ENCODE peak calls at places on chromosomes 7 and 10, in five cellular contexts. A is HepG2, M is upper lobe of left lung, P is K562, E is GM12878. F is an unnamed sample. For H3K4me1, the result is how much of the 10 kb centered on the place peaks cover.

GRCh38 chr7:16511314-16511713 is 15.3 kb upstream of the LRRC72 start:
- ATAC-seq in A (no peak), M (no peak), P (no peak), E (no peak), F (no peak)

GRCh38 chr7:74343281-74344127 is 54.3 kb downstream of the CLIP2 start:
- ATAC-seq in A (no peak), M (peak), P (peak), E (no peak), F (no peak)

GRCh38 chr10:23412223-23412622 is 26.7 kb upstream of the OTUD1 start:
- ATAC-seq in A (no peak), M (no peak), P (no peak), E (peak), F (no peak)

GRCh38 chr10:90847436-90847835 is 10.4 kb downstream of the HTR7 start:
- ATAC-seq in A (no peak), M (no peak), P (no peak), E (peak), F (no peak)

GRCh38 chr10:79446451-79447020 is 1.1 kb upstream of the ZCCHC24 start:
- ATAC-seq in A (peak), M (no peak), P (peak), E (no peak), F (no peak)

GRCh38 chr10:74208081-74208480 is 57.1 kb downstream of the ADK start:
- ATAC-seq in A (peak), M (peak), P (peak), E (peak), F (no peak)

GRCh38 chr7:115005942-115006341 is 84.0 kb downstream of the MDFIC start:
- ATAC-seq in A (peak), M (no peak), P (no peak), E (no peak), F (no peak)

GRCh38 chr10:49241365-49241764 is 53.2 kb upstream of the TMEM273 start:
- ATAC-seq in A (no peak), M (no peak), P (peak), E (no peak), F (peak)

GRCh38 chr10:6612371-6612770 is 32.3 kb upstream of the PRKCQ start:
- ATAC-seq in A (no peak), M (no peak), P (no peak), E (no peak), F (no peak)

DNA sequence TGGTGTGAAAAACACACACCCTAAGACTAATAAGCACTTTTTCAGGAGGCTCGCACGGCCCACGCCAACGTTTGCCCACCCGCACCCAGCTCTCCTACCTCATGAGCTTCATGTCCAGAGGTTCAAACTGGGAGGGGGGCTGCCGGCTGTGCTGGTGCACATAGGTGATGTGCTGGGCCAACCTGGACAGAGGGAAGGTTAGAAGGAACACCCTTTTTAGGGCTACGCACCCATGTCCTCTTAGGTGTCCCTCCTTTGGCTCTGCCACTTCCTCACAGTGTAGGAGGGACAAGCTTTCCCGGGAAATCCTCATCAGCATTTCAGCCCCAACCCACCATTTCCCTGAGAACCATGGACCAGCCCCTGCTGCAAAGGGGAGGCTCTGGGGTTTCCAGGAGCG is 5.9 kb downstream of the MCM7 start:
- ATAC-seq in A (no peak), M (no peak), P (no peak), E (no peak), F (no peak)
- TF ChIP-seq POLR2AphosphoS5 in A (no peak), M (no peak), P (peak), E (peak), F (no peak)

GRCh38 chr7:128455556-128456254 is at the start of gene HILPDA:
- ATAC-seq in A (peak), M (peak), P (peak), E (peak), F (peak)
- TF ChIP-seq EP300 in A (peak), M (no peak), P (no peak), E (peak), F (no peak)

DNA sequence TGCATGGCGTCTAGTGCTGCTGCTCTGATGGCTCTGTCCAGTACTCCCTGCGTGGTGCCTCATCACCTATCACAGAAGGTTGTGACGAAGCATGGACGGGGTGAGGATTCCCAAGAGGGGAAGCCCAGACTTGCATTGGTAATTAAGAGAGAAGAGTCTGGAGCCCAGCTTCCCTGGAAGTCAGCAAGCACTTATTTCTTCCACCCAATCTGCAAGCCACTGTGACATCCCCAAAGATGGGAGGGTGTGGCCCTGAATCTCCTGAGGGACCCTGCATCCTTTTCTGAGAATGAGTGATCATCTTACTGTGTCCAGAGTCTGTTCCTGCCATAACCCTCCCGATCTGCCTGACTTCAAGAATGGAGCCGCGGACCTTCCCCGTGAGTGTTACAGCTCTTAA is 166.7 kb downstream of the PTPN20 start:
- ATAC-seq in A (no peak), M (no peak), P (no peak), E (no peak), F (no peak)
- H3K4me1 ChIP-seq in A (under half), M (under half), P (under half), E (under half), F (under half)

DNA sequence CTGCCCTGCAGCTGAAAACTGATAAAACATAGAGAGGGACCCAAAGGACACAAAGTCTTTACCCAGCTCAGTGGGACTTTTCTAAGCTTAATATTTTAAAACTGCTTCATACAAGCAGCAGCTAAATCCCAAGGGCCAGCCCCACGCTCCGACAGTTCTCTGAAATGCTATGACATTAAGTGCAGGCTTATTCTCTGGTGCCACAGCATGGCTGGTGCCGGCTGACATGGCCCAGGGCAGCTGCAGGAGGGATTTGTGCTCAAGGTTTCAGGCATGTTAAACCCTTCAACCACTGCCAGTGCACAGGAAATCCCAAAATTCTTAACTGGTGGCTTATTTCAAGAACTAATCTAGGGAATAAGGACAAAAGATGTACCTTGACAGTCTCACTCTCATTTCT is 170.9 kb downstream of the PARD3 start:
- ATAC-seq in A (no peak), M (no peak), P (no peak), E (no peak), F (no peak)
- TF ChIP-seq POLR2AphosphoS5 in A (no peak), M (no peak), P (no peak), E (no peak), F (no peak)

DNA sequence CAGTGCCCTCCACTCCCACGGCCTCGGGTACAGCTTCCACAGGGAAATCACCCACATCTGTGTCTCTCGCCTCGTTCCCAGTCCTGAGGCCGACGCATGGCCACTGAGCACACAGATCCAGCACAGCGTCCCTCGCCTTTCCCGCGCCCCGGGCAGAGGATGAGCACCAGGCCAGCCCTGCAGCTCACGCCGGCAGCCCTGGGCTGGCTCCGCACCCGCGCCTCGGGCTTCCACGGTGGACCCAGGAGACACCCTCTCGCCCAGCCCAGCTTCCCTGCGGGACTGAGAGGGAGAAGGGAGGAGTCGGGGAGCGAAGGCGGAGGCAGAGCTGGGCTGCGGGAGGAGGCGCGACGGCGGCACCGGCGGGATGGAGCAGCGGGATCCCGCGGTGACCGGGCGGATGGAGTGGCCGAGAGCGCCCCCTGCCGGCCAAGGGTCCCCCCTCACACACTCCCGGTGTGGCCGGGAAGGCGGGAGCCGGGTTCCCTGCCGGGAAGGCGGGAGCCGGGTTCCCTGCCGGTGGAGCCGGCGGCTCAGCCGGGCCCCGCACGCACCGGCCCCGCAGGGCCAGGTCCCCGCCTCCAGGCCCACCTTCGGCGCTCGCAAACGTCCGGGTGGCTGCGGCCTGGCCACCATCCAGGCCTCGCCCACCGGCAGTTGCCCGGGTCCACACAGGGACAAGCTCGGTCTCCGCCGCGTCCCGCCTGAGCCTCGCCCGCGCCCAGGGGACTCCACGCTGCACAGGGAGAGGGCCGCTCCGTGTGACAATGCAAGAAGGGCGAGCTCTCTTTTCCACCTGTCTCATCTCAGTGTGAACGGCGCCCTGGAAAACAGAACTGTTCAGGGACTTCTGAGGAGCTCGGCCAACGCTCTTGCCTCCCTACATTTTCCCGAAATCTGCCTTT is 110.3 kb upstream of the LANCL2 start:
- ATAC-seq in A (peak), M (peak), P (peak), E (peak), F (peak)
- TF ChIP-seq EP300 in A (no peak), M (no peak), P (no peak), E (no peak), F (no peak)

GRCh38 chr7:47378728-47379395 is 203.0 kb downstream of the TNS3 start:
- ATAC-seq in A (no peak), M (no peak), P (no peak), E (no peak), F (no peak)
- H3K4me1 ChIP-seq in A (under half), M (under half), P (under half), E (under half), F (under half)

F was measured in gastroesophageal sphincter.